ENCODE peak calls at places on chromosomes 3 and 15, in eight cellular contexts. D, Y, X, Q, J, N, I and L are unnamed samples.

GRCh38 chr15:51600114-51600513 is 22.5 kb downstream of the DMXL2 start:
- DNase-seq in D (no peak), Y (peak; percentile 69), X (peak; percentile 76), Q (peak; percentile 25), J (no peak), N (no peak), I (no peak), L (peak; percentile 18)

GRCh38 chr3:196673632-196674031 is 34.1 kb downstream of the NRROS start:
- DNase-seq in D (no peak), Y (no peak), X (no peak), Q (no peak), J (no peak), N (no peak), I (no peak), L (no peak)

GRCh38 chr3:112470791-112471190 is 28.5 kb downstream of the BTLA start:
- DNase-seq in D (no peak), Y (no peak), X (no peak), Q (no peak), J (peak; percentile 36), N (no peak), I (no peak), L (no peak)

GRCh38 chr3:192514754-192515660 is 212.3 kb downstream of the FGF12 start:
- DNase-seq in D (peak; percentile 83), Y (no peak), X (no peak), Q (no peak), J (no peak), N (peak; percentile 65), I (no peak), L (peak; percentile 93)

GRCh38 chr15:59549826-59550225 is 61.8 kb upstream of the GCNT3 start:
- DNase-seq in D (no peak), Y (no peak), X (no peak), Q (no peak), J (no peak), N (no peak), I (no peak), L (no peak)

GRCh38 chr15:94460624-94461023 is 229.3 kb downstream of the MCTP2 start:
- DNase-seq in D (no peak), Y (no peak), X (no peak), Q (no peak), J (no peak), N (no peak), I (no peak), L (no peak)

GRCh38 chr15:84953136-84953535 is 28.5 kb upstream of the PDE8A start:
- DNase-seq in D (no peak), Y (no peak), X (no peak), Q (peak; percentile 45), J (no peak), N (no peak), I (no peak), L (no peak)

GRCh38 chr3:177385831-177386301 is 188.6 kb upstream of the TBL1XR1 start:
- DNase-seq in D (no peak), Y (peak; percentile 86), X (peak; percentile 76), Q (peak; percentile 73), J (peak; percentile 26), N (no peak), I (no peak), L (no peak)

GRCh38 chr15:59329570-59330350 is 42.9 kb downstream of the MYO1E start:
- DNase-seq in D (no peak), Y (no peak), X (no peak), Q (peak; percentile 35), J (no peak), N (no peak), I (no peak), L (peak; percentile 76)

GRCh38 chr15:82895983-82896382 is 56.5 kb downstream of the HOMER2 start:
- DNase-seq in D (peak; percentile 61), Y (no peak), X (no peak), Q (no peak), J (no peak), N (no peak), I (no peak), L (no peak)

GRCh38 chr3:29925150-29925549 is 644.3 kb downstream of the RBMS3 start:
- DNase-seq in D (no peak), Y (no peak), X (no peak), Q (no peak), J (no peak), N (no peak), I (no peak), L (no peak)

GRCh38 chr3:138916824-138917223 is 30.1 kb downstream of the FOXL2 start:
- DNase-seq in D (no peak), Y (no peak), X (peak; percentile 68), Q (no peak), J (no peak), N (no peak), I (no peak), L (peak; percentile 62)

GRCh38 chr15:69576035-69576526 is 123.5 kb downstream of the RPLP1 start:
- DNase-seq in D (no peak), Y (no peak), X (peak; percentile 61), Q (peak; percentile 46), J (no peak), N (peak; percentile 62), I (no peak), L (peak; percentile 88)

GRCh38 chr3:174863488-174863887 is 4.4 kb downstream of the NAALADL2 start:
- DNase-seq in D (no peak), Y (peak; percentile 87), X (no peak), Q (no peak), J (peak; percentile 52), N (no peak), I (no peak), L (peak; percentile 77)

DNA sequence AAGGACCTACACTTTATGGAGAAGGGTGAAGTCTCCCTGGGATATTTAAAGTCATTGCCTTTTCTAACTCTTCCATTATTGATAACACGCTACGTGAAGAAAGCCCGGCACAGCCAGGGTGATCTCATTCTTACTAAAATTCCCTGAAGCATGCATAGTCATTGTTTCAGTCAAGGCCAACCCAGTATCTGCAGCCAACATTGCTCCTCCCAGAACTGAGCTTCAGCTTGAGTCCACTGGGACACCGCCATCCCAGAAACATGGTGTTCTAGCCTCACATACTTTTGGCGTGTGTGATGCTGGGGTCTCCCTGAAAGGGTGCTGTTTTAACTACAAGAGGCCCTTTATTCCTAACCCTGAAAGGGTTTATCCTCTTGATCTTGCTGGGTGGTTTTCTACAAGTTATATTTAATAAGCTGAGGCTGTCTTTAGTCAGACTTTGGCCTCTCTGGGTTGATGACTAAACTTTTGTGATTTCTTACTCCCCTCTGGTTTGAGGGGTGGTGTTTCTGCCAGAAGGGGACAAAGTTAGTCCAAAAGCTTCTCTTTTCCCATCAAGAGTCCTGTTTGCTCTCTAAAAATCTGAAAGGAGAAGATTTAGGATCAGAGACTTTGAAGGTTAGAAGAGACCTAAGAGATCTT is 26.0 kb upstream of the FBN1 start:
- DNase-seq in D (peak; percentile 91), Y (peak; percentile 71), X (peak; percentile 45), Q (peak; percentile 90), J (peak; percentile 91), N (no peak), I (peak; percentile 89), L (no peak)
- TF ChIP-seq CTCF in D (no peak), Y (no peak), X (no peak), Q (no peak), J (peak; percentile 13), N (no peak), I (no peak), L (no peak)

GRCh38 chr15:31377030-31377429 is 50.4 kb downstream of the KLF13 start:
- DNase-seq in D (no peak), Y (no peak), X (no peak), Q (no peak), J (no peak), N (no peak), I (no peak), L (no peak)
- TF ChIP-seq CTCF in D (no peak), Y (no peak), X (no peak), Q (no peak), J (no peak), N (no peak), I (no peak), L (no peak)

GRCh38 chr3:126747768-126748167 is 43.7 kb downstream of the CHCHD6 start:
- DNase-seq in D (no peak), Y (no peak), X (no peak), Q (no peak), J (no peak), N (no peak), I (no peak), L (no peak)

GRCh38 chr3:126748701-126749546 is 44.9 kb downstream of the CHCHD6 start:
- DNase-seq in D (peak; percentile 76), Y (no peak), X (no peak), Q (no peak), J (no peak), N (no peak), I (no peak), L (no peak)

GRCh38 chr3:126743781-126744180 is 39.7 kb downstream of the CHCHD6 start:
- DNase-seq in D (no peak), Y (no peak), X (no peak), Q (no peak), J (no peak), N (no peak), I (no peak), L (no peak)

GRCh38 chr3:126745760-126746394 is 41.8 kb downstream of the CHCHD6 start:
- DNase-seq in D (peak; percentile 83), Y (no peak), X (peak; percentile 38), Q (no peak), J (no peak), N (no peak), I (no peak), L (peak; percentile 62)

GRCh38 chr3:126746395-126747177 is 42.5 kb downstream of the CHCHD6 start:
- DNase-seq in D (no peak), Y (no peak), X (peak; percentile 45), Q (peak; percentile 65), J (peak; percentile 4), N (no peak), I (no peak), L (peak; percentile 70)
- TF ChIP-seq CTCF in D (no peak), Y (peak; percentile 13), X (peak; percentile 44), Q (no peak), J (no peak), N (no peak), I (no peak), L (peak; percentile 33)

DNA sequence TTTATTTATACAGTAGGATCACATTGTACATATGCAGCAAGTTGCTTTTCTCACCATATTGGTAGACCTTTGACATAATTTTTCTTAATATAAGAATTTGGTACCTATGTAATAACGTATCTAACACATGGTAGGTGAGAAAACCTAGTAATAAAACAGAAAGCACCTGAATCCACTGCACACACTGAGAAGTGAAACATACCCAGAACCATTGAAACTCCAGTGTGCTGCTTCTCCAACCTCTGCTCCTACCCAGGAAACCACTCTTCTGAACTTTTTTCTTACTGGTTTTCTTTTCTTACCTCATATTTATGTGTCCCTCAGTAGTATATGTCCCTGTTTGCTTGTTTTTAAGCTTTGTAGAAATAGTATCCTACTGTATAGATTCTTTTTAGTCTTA is 293.0 kb downstream of the UBE2E2 start:
- DNase-seq in D (no peak), Y (no peak), X (no peak), Q (no peak), J (no peak), N (no peak), I (no peak), L (no peak)
- TF ChIP-seq CTCF in D (no peak), Y (no peak), X (no peak), Q (no peak), J (no peak), N (no peak), I (no peak), L (no peak)

GRCh38 chr3:11128682-11129632 is 25.3 kb upstream of the HRH1 start:
- DNase-seq in D (peak; percentile 29), Y (peak; percentile 79), X (no peak), Q (no peak), J (peak; percentile 40), N (no peak), I (no peak), L (no peak)
- TF ChIP-seq CTCF in D (no peak), Y (peak; percentile 40), X (no peak), Q (no peak), J (no peak), N (no peak), I (no peak), L (no peak)

GRCh38 chr15:73633111-73633990 is at the start of gene NPTN:
- DNase-seq in D (peak; percentile 99), Y (peak; percentile 88), X (peak; percentile 97), Q (peak; percentile 100), J (peak; percentile 97), N (peak; percentile 99), I (peak; percentile 99), L (peak; percentile 100)
- TF ChIP-seq CTCF in D (no peak), Y (peak; percentile 5), X (no peak), Q (no peak), J (peak; percentile 57), N (no peak), I (no peak), L (no peak)